ENCODE peak calls at places on chromosomes 4 and X, in five cellular contexts. S is HepG2, F is HEK293T, I is GM12878, L is K562. B is an unnamed sample.

GRCh38 chrX:13283968-13284914 is 35.6 kb downstream of the ATXN3L start:
- DNase-seq in S (no peak), F (no peak), I (no peak), L (no peak), B (no peak)

GRCh38 chr4:98657531-98658286 is 702 bp downstream of the TSPAN5 start:
- DNase-seq in S (no peak), F (peak; percentile 65), I (no peak), L (peak; percentile 8), B (peak; percentile 87)

GRCh38 chr4:169906104-169906503 is 120.1 kb downstream of the MFAP3L start:
- DNase-seq in S (peak; percentile 25), F (no peak), I (no peak), L (no peak), B (no peak)

GRCh38 chrX:115038406-115038805 is 21.0 kb upstream of the IL13RA2 start:
- DNase-seq in S (no peak), F (no peak), I (no peak), L (no peak), B (no peak)

GRCh38 chr4:42636591-42636990 is 20.3 kb downstream of the ATP8A1 start:
- DNase-seq in S (no peak), F (no peak), I (no peak), L (no peak), B (no peak)

GRCh38 chr4:151228196-151229119 is 48.5 kb upstream of the PRSS48 start:
- DNase-seq in S (no peak), F (no peak), I (no peak), L (no peak), B (no peak)

GRCh38 chr4:145663194-145663593 is 16.8 kb upstream of the C4orf51 start:
- DNase-seq in S (no peak), F (no peak), I (no peak), L (no peak), B (no peak)

GRCh38 chrX:48747415-48748026 is 14.0 kb upstream of the GLOD5 start:
- DNase-seq in S (no peak), F (no peak), I (no peak), L (no peak), B (no peak)

GRCh38 chrX:12463873-12464272 is 325.6 kb downstream of the FRMPD4 start:
- DNase-seq in S (no peak), F (no peak), I (no peak), L (no peak), B (no peak)

GRCh38 chrX:47181301-47181700 is 12.3 kb upstream of the UBA1 start:
- DNase-seq in S (no peak), F (no peak), I (no peak), L (no peak), B (no peak)

GRCh38 chr4:156182269-156182668 is 228.6 kb upstream of the CTSO start:
- DNase-seq in S (no peak), F (no peak), I (no peak), L (no peak), B (no peak)

GRCh38 chr4:85747871-85748491 is 273.0 kb downstream of the ARHGAP24 start:
- DNase-seq in S (peak; percentile 53), F (peak; percentile 39), I (no peak), L (peak; percentile 74), B (peak; percentile 44)

GRCh38 chr4:124640037-124640730 is 72.3 kb downstream of the ANKRD50 start:
- DNase-seq in S (no peak), F (no peak), I (no peak), L (no peak), B (no peak)

GRCh38 chr4:158871050-158871724 is 102.4 kb downstream of the FNIP2 start:
- DNase-seq in S (no peak), F (no peak), I (no peak), L (no peak), B (peak; percentile 50)

GRCh38 chr4:47741200-47741599 is 96.7 kb downstream of the CORIN start:
- DNase-seq in S (no peak), F (no peak), I (no peak), L (no peak), B (no peak)

GRCh38 chr4:167614866-167615265 is 380.6 kb upstream of the SPOCK3 start:
- DNase-seq in S (no peak), F (no peak), I (no peak), L (no peak), B (no peak)

GRCh38 chr4:24973471-24974251 is 57.1 kb downstream of the LGI2 start:
- DNase-seq in S (peak; percentile 36), F (no peak), I (no peak), L (no peak), B (no peak)

GRCh38 chr4:152735302-152735917 is 44.1 kb downstream of the TIGD4 start:
- DNase-seq in S (no peak), F (peak; percentile 31), I (peak; percentile 32), L (peak; percentile 10), B (peak; percentile 50)

GRCh38 chr4:10267066-10267465 is 150.5 kb upstream of the WDR1 start:
- DNase-seq in S (no peak), F (no peak), I (no peak), L (no peak), B (no peak)

GRCh38 chr4:129358571-129358970 is 262.6 kb downstream of the C4orf33 start:
- DNase-seq in S (no peak), F (no peak), I (no peak), L (no peak), B (no peak)

GRCh38 chr4:1463088-1463926 is 57.1 kb upstream of the NKX1-1 start:
- DNase-seq in S (no peak), F (no peak), I (no peak), L (no peak), B (peak; percentile 33)

GRCh38 chrX:121571333-121571732 is 523.9 kb downstream of the GLUD2 start:
- DNase-seq in S (no peak), F (no peak), I (no peak), L (no peak), B (no peak)

GRCh38 chr4:173943547-173943946 is 339.9 kb downstream of the FBXO8 start:
- DNase-seq in S (no peak), F (no peak), I (no peak), L (no peak), B (peak; percentile 44)

GRCh38 chr4:128635141-128635911 is 174.2 kb upstream of the JADE1 start:
- DNase-seq in S (peak; percentile 15), F (no peak), I (no peak), L (peak; percentile 73), B (no peak)

GRCh38 chrX:43644124-43644701 is 11.9 kb upstream of the MAOA start:
- DNase-seq in S (no peak), F (no peak), I (no peak), L (peak; percentile 29), B (no peak)

GRCh38 chr4:185210102-185210981 is 944 bp downstream of the SNX25 start:
- DNase-seq in S (peak; percentile 13), F (peak; percentile 22), I (no peak), L (peak; percentile 50), B (peak; percentile 82)

GRCh38 chr4:101020956-101021355 is 326.4 kb downstream of the PPP3CA start:
- DNase-seq in S (no peak), F (no peak), I (peak; percentile 53), L (no peak), B (no peak)

DNA sequence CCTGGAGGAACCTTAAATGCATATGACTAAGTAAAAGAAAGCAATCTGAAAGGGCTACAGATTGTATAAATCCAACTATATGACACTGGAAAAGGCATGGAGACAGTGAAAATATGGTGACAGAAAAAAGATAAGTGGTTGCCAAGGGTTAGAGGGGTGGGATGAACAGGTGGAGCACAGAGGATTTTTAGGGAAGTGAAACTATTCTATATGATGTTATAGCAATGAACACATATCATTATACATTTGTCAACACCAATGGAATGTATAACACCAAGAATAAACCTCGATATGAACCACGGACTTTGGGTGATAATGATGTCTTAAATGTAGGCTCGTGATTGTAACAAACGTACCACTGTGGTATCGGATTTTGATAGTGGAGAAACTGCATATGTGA is 40.7 kb downstream of the NPY5R start:
- DNase-seq in S (no peak), F (no peak), I (no peak), L (no peak), B (no peak)
- TF ChIP-seq FOXM1 in S (no peak), F (no peak), I (no peak), L (no peak), B (no peak)

DNA sequence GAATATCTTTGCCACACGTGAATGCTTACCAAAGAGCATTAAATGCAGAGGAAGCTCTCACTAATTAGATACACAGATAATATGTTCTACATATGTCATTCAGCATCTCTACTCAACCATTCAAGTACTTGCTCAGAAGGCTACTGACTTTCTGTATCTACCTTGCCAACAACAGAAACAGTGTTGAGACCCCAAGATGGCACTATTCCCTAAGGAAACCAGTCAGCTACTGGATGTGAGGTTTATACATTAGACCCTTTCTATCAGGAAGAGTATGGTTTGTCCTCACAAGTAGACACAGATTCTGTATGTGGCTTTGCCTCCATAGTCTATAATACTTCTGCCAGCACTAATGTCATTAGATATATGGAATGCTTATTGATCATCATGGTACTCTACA is 443.9 kb upstream of the INTU start:
- DNase-seq in S (no peak), F (no peak), I (no peak), L (no peak), B (no peak)
- TF ChIP-seq FOXM1 in S (no peak), F (no peak), I (no peak), L (no peak), B (no peak)

GRCh38 chr4:176123710-176124407 is 58.2 kb downstream of the WDR17 start:
- DNase-seq in S (peak; percentile 24), F (peak; percentile 33), I (peak; percentile 51), L (peak; percentile 11), B (peak; percentile 22)
- TF ChIP-seq FOXM1 in S (no peak), F (no peak), I (peak; percentile 89), L (no peak), B (no peak)

DNA sequence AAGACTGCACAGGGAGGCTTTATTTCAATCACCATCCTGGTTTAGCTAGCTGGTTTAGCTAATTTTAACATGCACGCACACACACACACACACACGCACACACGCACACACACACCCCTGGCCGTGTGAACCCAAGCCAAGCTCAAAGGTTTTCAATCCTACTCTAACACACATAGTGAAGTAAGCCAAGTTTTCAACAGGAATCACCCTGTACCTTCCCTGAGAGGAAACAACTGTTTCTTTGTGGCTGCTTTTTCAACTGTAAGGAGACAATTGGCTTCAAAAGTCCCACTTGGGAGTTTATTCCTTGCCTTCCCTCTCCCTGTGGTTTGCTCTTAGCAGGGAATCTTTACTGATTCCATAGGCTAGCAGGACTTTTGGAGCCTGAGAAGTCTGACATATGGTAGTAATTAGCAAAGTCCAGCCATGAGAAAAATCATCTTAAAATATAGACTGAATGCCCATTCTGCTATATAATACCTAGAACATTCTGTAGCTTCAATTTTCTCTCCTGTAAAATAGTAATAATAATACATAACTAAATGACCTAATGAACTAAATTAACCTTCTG is 98.8 kb upstream of the BMP3 start:
- DNase-seq in S (no peak), F (no peak), I (no peak), L (no peak), B (no peak)
- TF ChIP-seq FOXM1 in S (no peak), F (no peak), I (no peak), L (no peak), B (no peak)

DNA sequence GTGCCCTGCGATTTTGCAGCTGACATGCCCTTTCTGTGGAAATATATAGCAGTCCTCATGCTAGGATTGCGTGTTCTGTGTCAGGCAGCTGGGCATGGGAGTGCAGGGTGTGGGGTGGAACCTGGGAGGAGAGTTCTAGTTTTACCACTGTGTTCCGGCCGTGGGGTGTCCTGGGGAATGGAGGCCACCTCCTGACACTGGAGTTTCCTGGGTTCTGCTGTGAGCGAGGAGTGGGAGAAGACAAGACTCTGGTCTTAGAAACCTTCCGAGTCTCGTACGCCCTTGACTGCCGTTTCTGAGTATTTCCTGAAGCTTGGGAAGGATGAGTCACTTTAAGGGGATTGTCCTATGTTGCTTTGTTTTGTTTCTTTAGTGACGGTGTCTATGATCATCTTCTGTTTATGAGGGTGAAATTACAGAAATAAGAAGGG is 19.0 kb downstream of the CD99 start:
- DNase-seq in S (no peak), F (no peak), I (no peak), L (peak; percentile 18), B (no peak)
- TF ChIP-seq FOXM1 in S (no peak), F (no peak), I (no peak), L (no peak), B (no peak)